ENCODE peak calls at places on chromosomes 5 and 9, in five cellular contexts. U is vagina; I is kidney; A is Peyer's patch; R is CD8-positive, alpha-beta T cell. W is an unnamed sample.

GRCh38 chr9:86601697-86602096 is 247.5 kb upstream of the TUT7 start:
- DNase-seq in U (no peak), I (no peak), A (no peak), R (no peak), W (no peak)

GRCh38 chr9:87007711-87008360 is 60.5 kb upstream of the GAS1 start:
- DNase-seq in U (no peak), I (no peak), A (no peak), R (no peak), W (no peak)

GRCh38 chr5:37055383-37055990 is 178.9 kb downstream of the NIPBL start:
- DNase-seq in U (no peak), I (no peak), A (no peak), R (no peak), W (no peak)

GRCh38 chr9:91420471-91421021 is 3.1 kb downstream of the NFIL3 start:
- DNase-seq in U (no peak), I (no peak), A (no peak), R (no peak), W (no peak)

GRCh38 chr9:15531380-15531779 is 20.6 kb upstream of the PSIP1 start:
- DNase-seq in U (no peak), I (no peak), A (no peak), R (no peak), W (no peak)

GRCh38 chr5:141992349-141992963 is 20.4 kb downstream of the GNPDA1 start:
- DNase-seq in U (no peak), I (no peak), A (peak; percentile 61), R (peak; percentile 59), W (peak; percentile 56)

GRCh38 chr9:122402403-122403268 is 31.8 kb downstream of the PTGS1 start:
- DNase-seq in U (no peak), I (no peak), A (no peak), R (no peak), W (no peak)

GRCh38 chr9:27377147-27377807 is 80.3 kb upstream of the EQTN start:
- DNase-seq in U (no peak), I (no peak), A (no peak), R (no peak), W (no peak)

GRCh38 chr9:71812385-71812784 is 44.1 kb upstream of the CEMIP2 start:
- DNase-seq in U (no peak), I (no peak), A (no peak), R (no peak), W (no peak)

GRCh38 chr5:179267071-179267670 is 78.1 kb downstream of the ADAMTS2 start:
- DNase-seq in U (peak; percentile 85), I (no peak), A (peak; percentile 34), R (no peak), W (no peak)

GRCh38 chr5:179267671-179268071 is 77.6 kb downstream of the ADAMTS2 start:
- DNase-seq in U (peak; percentile 79), I (no peak), A (peak; percentile 45), R (no peak), W (no peak)

GRCh38 chr5:179264641-179265528 is 80.4 kb downstream of the ADAMTS2 start:
- DNase-seq in U (peak; percentile 92), I (peak; percentile 76), A (peak; percentile 44), R (no peak), W (no peak)

GRCh38 chr5:179265529-179266290 is 79.6 kb downstream of the ADAMTS2 start:
- DNase-seq in U (peak; percentile 98), I (peak; percentile 98), A (peak; percentile 65), R (no peak), W (peak; percentile 62)

GRCh38 chr5:179266291-179267070 is 78.8 kb downstream of the ADAMTS2 start:
- DNase-seq in U (peak; percentile 83), I (no peak), A (peak; percentile 21), R (no peak), W (no peak)
- H3K4me1 ChIP-seq in U (peaks cover 73% of the 10 kb centered on the region), I (peaks cover 12% of the 10 kb centered on the region), A (no peaks in the 10 kb centered on the region), R (no peaks in the 10 kb centered on the region), W (no peaks in the 10 kb centered on the region)

GRCh38 chr5:1524799-1525623 is 1.3 kb upstream of the LPCAT1 start:
- DNase-seq in U (peak; percentile 83), I (peak; percentile 73), A (peak; percentile 53), R (no peak), W (peak; percentile 2)

GRCh38 chr5:1523480-1523792 is 324 bp downstream of the LPCAT1 start:
- DNase-seq in U (no peak), I (no peak), A (no peak), R (no peak), W (no peak)

GRCh38 chr5:1524481-1524798 is 680 bp upstream of the LPCAT1 start:
- DNase-seq in U (peak; percentile 84), I (peak; percentile 72), A (no peak), R (no peak), W (no peak)

GRCh38 chr5:1522601-1523479 is 920 bp downstream of the LPCAT1 start:
- DNase-seq in U (peak; percentile 83), I (peak; percentile 81), A (peak; percentile 57), R (no peak), W (peak; percentile 57)

DNA sequence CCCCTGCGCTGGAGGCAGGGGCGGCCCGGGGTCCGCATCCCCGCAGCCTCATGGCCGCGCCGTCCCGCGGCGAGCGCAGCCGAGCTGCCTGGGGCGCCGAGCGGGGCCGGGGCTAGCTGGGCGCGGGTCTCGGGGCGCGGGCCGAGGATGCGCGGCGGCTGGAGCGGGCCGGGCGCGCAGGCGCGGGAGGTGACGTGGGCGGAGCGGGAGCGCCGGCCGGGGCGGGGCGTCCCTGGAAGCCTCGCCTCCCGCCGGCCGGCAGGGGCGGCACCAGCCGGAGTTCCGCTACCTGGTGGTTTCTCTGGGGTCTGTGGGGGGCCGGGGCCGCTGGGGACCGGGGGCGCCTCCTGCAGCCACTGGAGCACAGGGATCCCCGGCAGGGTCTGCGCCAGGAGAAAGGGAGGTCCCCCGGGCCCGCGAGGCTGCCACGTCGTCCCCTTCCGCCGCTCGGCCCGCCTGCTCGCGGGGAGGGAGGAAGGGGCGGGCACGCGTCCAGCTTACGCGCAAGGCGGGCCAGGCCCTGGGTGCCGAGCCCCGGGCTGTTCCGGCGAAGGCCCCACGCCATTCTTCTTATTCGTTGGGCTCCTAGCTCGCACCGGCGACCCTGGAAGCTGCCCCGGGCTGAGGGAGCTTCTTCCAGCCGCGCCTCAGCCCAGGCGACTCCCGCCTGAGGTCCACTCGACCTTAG is at the start of gene LPCAT1:
- DNase-seq in U (peak; percentile 81), I (peak; percentile 94), A (peak; percentile 89), R (peak; percentile 49), W (peak; percentile 77)
- TF ChIP-seq CTCF in U (no peak), I (no peak), A (peak; percentile 28), R (no peak), W (no peak)

GRCh38 chr5:60487885-60488425 is 212.0 kb downstream of the DEPDC1B start:
- DNase-seq in U (no peak), I (no peak), A (no peak), R (no peak), W (peak; percentile 34)

GRCh38 chr5:60489856-60490255 is 210.1 kb downstream of the DEPDC1B start:
- DNase-seq in U (no peak), I (no peak), A (no peak), R (no peak), W (no peak)

GRCh38 chr5:60487466-60487865 is 212.5 kb downstream of the DEPDC1B start:
- DNase-seq in U (no peak), I (no peak), A (no peak), R (no peak), W (no peak)

GRCh38 chr5:60489377-60489776 is 210.6 kb downstream of the DEPDC1B start:
- DNase-seq in U (no peak), I (no peak), A (no peak), R (no peak), W (no peak)

DNA sequence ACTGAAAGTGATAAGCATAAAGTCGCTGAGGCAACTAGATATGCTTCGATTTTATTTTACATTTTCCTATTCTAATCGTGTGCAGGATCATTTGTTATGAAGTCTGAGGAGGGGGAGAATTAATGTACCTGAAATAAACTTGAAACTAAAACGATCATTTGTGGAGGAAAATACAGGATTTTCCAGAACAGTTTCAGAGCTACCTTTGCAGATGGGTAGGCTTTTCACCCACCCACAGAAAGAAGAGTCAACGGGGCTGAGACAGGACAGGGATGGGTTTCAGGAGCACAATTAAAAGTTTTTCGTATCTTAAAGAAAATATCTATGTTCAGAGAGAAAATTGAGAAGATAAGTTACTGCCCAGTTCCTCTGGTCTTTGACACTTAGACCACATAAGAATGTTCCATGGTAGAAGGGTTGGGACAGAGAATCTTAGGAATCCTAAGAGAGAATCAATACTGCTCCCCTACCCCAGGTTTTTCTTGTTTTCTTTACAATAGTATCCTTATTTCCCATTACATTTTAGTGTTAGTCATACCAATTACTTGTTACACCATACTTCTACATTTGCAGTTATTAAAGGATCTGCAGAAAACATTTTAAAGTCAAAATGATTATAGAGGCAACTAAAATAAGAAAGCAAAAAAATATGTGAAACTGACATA is 211.4 kb downstream of the DEPDC1B start:
- DNase-seq in U (no peak), I (no peak), A (no peak), R (no peak), W (no peak)
- H3K4me3 ChIP-seq in U (peak overlapping the region; percentile 30), I (peak overlapping the region; percentile 62), A (peak overlapping the region; percentile 36), R (no peak overlapping the region), W (no peak overlapping the region)

DNA sequence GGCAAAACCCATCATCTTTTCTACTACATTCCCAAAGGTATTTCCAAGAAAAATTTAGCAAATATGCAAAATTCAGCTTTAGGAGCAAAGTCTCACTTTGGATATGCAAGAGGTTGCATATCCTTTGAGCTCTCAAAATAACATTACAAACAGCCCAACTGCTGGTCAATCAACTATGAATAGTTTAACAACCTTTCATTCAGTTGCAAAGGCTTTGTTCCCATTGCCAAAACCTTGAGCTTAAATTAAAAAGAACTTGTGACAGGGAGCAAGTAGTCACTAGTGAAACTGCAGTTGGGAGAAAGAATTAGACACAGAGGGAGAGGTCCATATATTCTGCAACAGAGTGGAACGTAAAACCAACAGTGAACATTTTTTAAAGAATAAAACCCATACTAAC is 8.8 kb downstream of the ZNF608 start:
- DNase-seq in U (no peak), I (no peak), A (no peak), R (no peak), W (no peak)
- H3K4me1 ChIP-seq in U (peaks cover 64% of the 10 kb centered on the region), I (peaks cover 26% of the 10 kb centered on the region), A (no peaks in the 10 kb centered on the region), R (no peaks in the 10 kb centered on the region), W (peaks cover 52% of the 10 kb centered on the region)

DNA sequence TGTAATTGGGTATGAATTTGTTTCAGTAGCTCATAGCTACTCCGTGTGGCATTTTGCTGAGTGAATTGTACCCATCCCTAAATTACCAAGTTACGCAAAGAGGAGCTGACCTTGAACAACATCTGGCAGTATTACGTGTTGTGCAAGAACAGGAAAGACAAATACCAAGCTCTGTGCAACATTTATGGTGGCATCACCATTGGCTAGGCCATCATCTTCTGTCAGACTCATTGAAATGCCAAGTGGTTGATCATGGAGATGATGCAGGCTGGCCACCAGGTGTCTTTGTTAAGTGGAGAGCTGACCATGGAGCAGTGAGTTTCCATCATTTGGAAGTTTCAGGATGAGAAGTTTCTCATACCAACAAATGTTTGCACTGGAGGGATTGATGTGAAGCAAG is 15.0 kb downstream of the ZSWIM6 start:
- DNase-seq in U (no peak), I (no peak), A (no peak), R (no peak), W (no peak)
- TF ChIP-seq CTCF in U (no peak), I (no peak), A (no peak), R (no peak), W (no peak)

W was measured in mucosa of descending colon.